ENCODE peak calls at places on chromosomes 4 and X, in four cellular contexts. P is stimulated activated CD4-positive, alpha-beta T cell treated with anti-CD3 and anti-CD28 coated beads, Interleukin-15, amount 100 ng/mL, for 1 hour; E is HEK293T; K is activated CD8-positive, alpha-beta memory T cell treated with anti-CD3 and anti-CD28 coated beads for 48 hours. C is an unnamed sample.

GRCh38 chr4:132266374-132266773 is 882.7 kb upstream of the PCDH10 start:
- DNase-seq in P (no peak), E (no peak), K (no peak), C (no peak)

GRCh38 chr4:37130465-37130864 is 114.1 kb upstream of the NWD2 start:
- DNase-seq in P (no peak), E (no peak), K (no peak), C (no peak)

GRCh38 chrX:129759576-129760061 is 20.1 kb upstream of the SASH3 start:
- DNase-seq in P (no peak), E (no peak), K (no peak), C (no peak)

GRCh38 chrX:11555759-11556158 is 110.0 kb downstream of the ARHGAP6 start:
- DNase-seq in P (no peak), E (no peak), K (no peak), C (no peak)

GRCh38 chrX:137432609-137433008 is 133.3 kb upstream of the ZIC3 start:
- DNase-seq in P (no peak), E (peak), K (no peak), C (no peak)

GRCh38 chr4:43126595-43126994 is 234.1 kb downstream of the GRXCR1 start:
- DNase-seq in P (no peak), E (no peak), K (no peak), C (no peak)

GRCh38 chrX:9539611-9540387 is 74.9 kb downstream of the TBL1X start:
- DNase-seq in P (no peak), E (no peak), K (no peak), C (no peak)

GRCh38 chr4:61149278-61149677 is 50.8 kb upstream of the ADGRL3 start:
- DNase-seq in P (no peak), E (no peak), K (no peak), C (no peak)

GRCh38 chr4:2924765-2925301 is 38.4 kb downstream of the NOP14 start:
- DNase-seq in P (no peak), E (no peak), K (no peak), C (no peak)

GRCh38 chr4:17577660-17578481 is 873 bp downstream of the LAP3 start:
- DNase-seq in P (peak), E (peak), K (no peak), C (peak)

GRCh38 chr4:123599920-123600394 is 203.4 kb downstream of the SPRY1 start:
- DNase-seq in P (no peak), E (no peak), K (peak), C (peak)

GRCh38 chr4:121943941-121944340 is 7.9 kb downstream of the TRPC3 start:
- DNase-seq in P (no peak), E (peak), K (no peak), C (no peak)

GRCh38 chr4:150242820-150243458 is 164.7 kb downstream of the DCLK2 start:
- DNase-seq in P (no peak), E (peak), K (no peak), C (no peak)

GRCh38 chr4:1984406-1985191 is 24.2 kb downstream of the NELFA start:
- DNase-seq in P (no peak), E (no peak), K (no peak), C (no peak)

GRCh38 chrX:20066968-20067708 is 49.6 kb downstream of the MAP7D2 start:
- DNase-seq in P (no peak), E (peak), K (no peak), C (no peak)